ENCODE peak calls at places on chromosomes 16 and 17, in five cellular contexts. V is lower lobe of right lung, B is A549, W is foreskin keratinocyte, R is Panc1. Y is an unnamed sample.

GRCh38 chr17:61378658-61379456 is 20.8 kb upstream of the TBX2 start:
- DNase-seq in V (peak), B (no peak), W (no peak), R (no peak), Y (no peak)

GRCh38 chr17:1087381-1088241 is 90.7 kb downstream of the TIMM22 start:
- DNase-seq in V (peak), B (peak), W (no peak), R (no peak), Y (no peak)

GRCh38 chr16:29663020-29663828 is at the start of gene SPN:
- DNase-seq in V (peak), B (no peak), W (no peak), R (no peak), Y (no peak)

GRCh38 chr16:651844-652243 is 2.7 kb downstream of the WDR90 start:
- DNase-seq in V (no peak), B (no peak), W (no peak), R (no peak), Y (no peak)

GRCh38 chr16:69927056-69927757 is 23.9 kb upstream of the CLEC18A start:
- DNase-seq in V (no peak), B (no peak), W (no peak), R (no peak), Y (peak)

GRCh38 chr17:58289869-58290268 is 9.1 kb upstream of the MPO start:
- DNase-seq in V (no peak), B (no peak), W (peak), R (no peak), Y (no peak)

GRCh38 chr17:34980681-34981537 is 597 bp downstream of the LIG3 start:
- DNase-seq in V (peak), B (peak), W (peak), R (no peak), Y (no peak)

GRCh38 chr17:8436169-8436932 is 667 bp downstream of the NDEL1 start:
- DNase-seq in V (peak), B (peak), W (no peak), R (no peak), Y (peak)

GRCh38 chr16:67666032-67666537 is 465 bp downstream of the ENKD1 start:
- DNase-seq in V (peak), B (no peak), W (no peak), R (no peak), Y (no peak)

GRCh38 chr16:81004646-81005353 is 1.9 kb downstream of the CMC2 start:
- DNase-seq in V (no peak), B (peak), W (peak), R (no peak), Y (no peak)

GRCh38 chr16:23124315-23124714 is 24.9 kb downstream of the USP31 start:
- DNase-seq in V (no peak), B (peak), W (peak), R (no peak), Y (no peak)

GRCh38 chr16:82643936-82644630 is 17.3 kb downstream of the CDH13 start:
- DNase-seq in V (no peak), B (no peak), W (no peak), R (no peak), Y (no peak)

GRCh38 chr17:8332688-8333087 is 7.0 kb upstream of the ODF4 start:
- DNase-seq in V (no peak), B (no peak), W (no peak), R (no peak), Y (no peak)

GRCh38 chr17:81393684-81394376 is 1.4 kb upstream of the BAHCC1 start:
- DNase-seq in V (peak), B (peak), W (peak), R (peak), Y (peak)

GRCh38 chr16:86481607-86482006 is 28.7 kb upstream of the FOXF1 start:
- DNase-seq in V (no peak), B (no peak), W (no peak), R (no peak), Y (no peak)

GRCh38 chr17:51748749-51749604 is 409.5 kb downstream of the CA10 start:
- DNase-seq in V (no peak), B (no peak), W (no peak), R (no peak), Y (no peak)

GRCh38 chr17:58487589-58488427 is at the start of gene HSF5:
- DNase-seq in V (peak), B (no peak), W (no peak), R (no peak), Y (no peak)

GRCh38 chr16:86137359-86137758 is 238.4 kb downstream of the IRF8 start:
- DNase-seq in V (no peak), B (no peak), W (no peak), R (no peak), Y (no peak)

GRCh38 chr17:9465216-9465921 is 110.3 kb downstream of the STX8 start:
- DNase-seq in V (no peak), B (no peak), W (peak), R (no peak), Y (no peak)

GRCh38 chr16:88943131-88943664 is 33.8 kb downstream of the CBFA2T3 start:
- DNase-seq in V (no peak), B (no peak), W (no peak), R (no peak), Y (no peak)

GRCh38 chr16:66605177-66605999 is 884 bp downstream of the CMTM3 start:
- DNase-seq in V (peak), B (peak), W (no peak), R (no peak), Y (no peak)

GRCh38 chr17:32335647-32336046 is 6.3 kb downstream of the C17orf75 start:
- DNase-seq in V (no peak), B (no peak), W (peak), R (no peak), Y (no peak)

GRCh38 chr17:60934723-60935122 is 257.1 kb downstream of the BCAS3 start:
- DNase-seq in V (no peak), B (no peak), W (no peak), R (no peak), Y (no peak)

GRCh38 chr17:82235775-82236141 is 6.9 kb downstream of the SLC16A3 start:
- DNase-seq in V (no peak), B (no peak), W (no peak), R (no peak), Y (no peak)

GRCh38 chr17:42321555-42321954 is 33.3 kb downstream of the STAT5A start:
- DNase-seq in V (no peak), B (no peak), W (no peak), R (no peak), Y (no peak)

DNA sequence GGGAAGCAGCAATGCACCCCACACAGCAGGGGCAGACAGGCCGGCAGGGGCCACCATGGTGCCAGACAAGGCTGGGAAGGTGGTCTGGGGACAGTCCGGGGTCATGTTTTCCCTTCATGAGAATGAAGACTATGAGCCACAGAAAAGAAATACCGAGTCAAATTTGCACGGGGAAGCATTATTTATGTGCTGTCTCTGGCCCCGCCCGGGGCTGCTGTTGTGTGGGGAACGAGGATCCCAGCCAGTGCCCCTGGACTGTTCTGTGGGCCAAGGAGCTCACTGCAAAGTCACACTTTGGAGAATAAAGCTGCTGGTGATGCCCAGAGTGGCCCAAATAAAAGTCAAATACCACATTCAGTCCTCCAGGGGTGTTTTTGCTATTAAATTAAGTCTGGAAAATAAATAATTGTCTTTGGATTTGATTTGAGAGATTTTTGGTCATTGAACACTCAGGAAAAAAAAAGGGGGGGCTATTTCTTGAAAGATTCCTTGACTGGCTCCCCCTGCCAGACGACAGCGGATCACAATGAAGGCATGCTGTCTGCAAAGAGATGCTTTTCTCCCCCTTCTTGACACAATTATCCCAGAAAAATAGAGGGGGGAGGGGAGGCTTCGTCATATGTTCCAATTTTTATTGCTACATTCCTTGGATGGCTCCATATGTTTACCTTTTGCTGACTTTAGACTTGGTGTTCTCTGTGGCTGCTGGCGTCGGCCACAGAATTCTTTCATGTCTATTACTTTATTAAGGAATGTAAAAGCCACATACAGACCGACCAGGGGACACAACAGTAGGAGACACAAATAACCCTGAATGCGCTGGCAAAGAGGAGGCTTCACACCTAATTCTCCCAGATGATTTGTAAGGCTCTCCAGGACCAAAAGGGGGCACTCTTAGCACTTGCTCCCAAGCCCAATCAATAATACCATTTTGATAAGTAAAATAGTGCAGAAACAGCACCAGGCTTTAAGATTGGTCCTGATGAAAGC is 27.1 kb upstream of the ANKFN1 start:
- DNase-seq in V (no peak), B (no peak), W (no peak), R (no peak), Y (no peak)
- TF ChIP-seq CTCF in V (peak), B (peak), W (peak), R (peak), Y (peak)

DNA sequence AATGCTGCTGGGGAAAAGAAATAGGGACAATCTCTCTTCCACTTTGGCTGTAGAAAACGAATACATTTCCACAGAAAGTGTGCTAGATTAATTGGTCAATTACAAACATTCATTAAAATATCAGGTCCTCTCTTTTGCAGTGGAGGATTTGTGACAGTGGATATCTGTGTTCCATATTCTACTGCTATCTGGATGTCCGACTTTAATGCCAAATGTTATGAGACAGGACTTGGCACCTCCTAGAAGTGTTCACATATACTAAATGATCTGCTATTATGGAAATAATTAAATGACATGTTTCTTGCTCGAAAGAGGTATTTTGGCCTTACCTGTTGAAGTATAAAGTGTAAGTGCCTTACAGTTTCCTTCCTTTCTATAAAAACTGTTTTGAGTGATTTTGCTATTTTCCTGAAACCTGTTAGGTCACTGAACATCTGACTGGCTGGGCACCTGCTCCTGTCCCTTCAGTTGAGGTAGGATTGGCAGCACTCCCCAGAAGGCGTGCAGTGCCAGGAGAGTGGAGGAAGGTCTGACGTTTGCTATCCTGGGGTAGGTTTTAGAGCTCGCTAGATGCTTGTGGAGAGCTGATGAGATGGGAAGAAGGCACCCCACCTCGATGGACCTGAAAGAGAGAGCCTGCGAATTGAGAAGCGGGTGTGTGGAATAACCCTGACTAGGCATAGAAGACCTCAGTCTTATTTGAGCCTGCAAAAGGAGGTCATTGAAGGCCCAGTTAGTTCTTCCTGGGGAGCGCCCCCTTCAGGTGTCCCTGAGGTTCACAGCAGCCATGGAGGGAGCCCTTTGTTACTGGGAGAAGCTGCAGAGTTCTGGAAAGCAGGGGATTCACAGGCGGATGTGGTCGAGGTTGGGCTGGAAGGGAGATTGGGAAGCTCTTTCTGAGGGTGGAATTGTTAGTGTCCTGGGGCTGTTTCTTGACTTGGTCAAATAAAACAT is 159.4 kb upstream of the ZNF267 start:
- DNase-seq in V (no peak), B (no peak), W (no peak), R (no peak), Y (no peak)
- TF ChIP-seq CTCF in V (no peak), B (no peak), W (peak), R (peak), Y (peak)

DNA sequence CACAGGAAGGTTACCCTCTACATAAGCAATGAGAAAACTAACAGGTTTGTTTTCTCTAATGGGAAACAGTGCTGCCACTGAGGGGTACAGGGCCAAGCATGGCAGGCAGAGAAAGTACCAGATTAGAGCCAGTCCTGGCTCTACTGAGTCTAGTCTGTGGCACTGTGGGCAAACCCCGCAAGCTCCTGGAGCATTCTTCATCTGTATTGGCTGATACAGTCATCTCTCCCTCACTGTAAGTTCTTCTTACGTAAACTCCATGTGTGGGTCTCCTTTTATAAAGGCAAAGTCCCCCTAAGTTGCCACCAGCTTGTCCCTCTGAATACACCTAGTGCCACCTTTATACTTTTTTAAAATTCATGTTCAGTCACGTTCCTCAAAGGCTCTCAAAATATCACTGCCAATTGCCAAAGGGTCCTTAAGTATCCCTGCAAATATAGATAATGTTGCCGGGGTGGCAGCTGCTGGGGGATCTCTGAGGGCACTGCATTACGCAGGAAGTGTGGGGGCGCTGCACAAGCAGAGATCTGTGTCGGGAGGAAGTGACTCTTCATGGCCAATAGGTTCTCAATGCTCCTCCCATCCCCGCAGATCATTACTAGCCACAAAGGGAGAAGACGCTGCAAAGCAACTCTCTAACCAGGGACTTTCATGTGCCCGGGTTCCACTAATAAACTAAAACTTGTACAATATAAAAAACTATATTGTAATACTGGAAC is 18.8 kb downstream of the XPO6 start:
- DNase-seq in V (peak), B (no peak), W (no peak), R (no peak), Y (no peak)
- TF ChIP-seq CTCF in V (no peak), B (no peak), W (no peak), R (no peak), Y (no peak)

GRCh38 chr17:17433260-17433659 is 43.5 kb upstream of the MED9 start:
- DNase-seq in V (peak), B (no peak), W (no peak), R (no peak), Y (no peak)
- TF ChIP-seq CTCF in V (no peak), B (no peak), W (no peak), R (no peak), Y (no peak)

GRCh38 chr17:10845388-10845751 is 7.5 kb upstream of the PIRT start:
- DNase-seq in V (no peak), B (no peak), W (no peak), R (no peak), Y (no peak)
- TF ChIP-seq CTCF in V (no peak), B (no peak), W (no peak), R (peak), Y (peak)

DNA sequence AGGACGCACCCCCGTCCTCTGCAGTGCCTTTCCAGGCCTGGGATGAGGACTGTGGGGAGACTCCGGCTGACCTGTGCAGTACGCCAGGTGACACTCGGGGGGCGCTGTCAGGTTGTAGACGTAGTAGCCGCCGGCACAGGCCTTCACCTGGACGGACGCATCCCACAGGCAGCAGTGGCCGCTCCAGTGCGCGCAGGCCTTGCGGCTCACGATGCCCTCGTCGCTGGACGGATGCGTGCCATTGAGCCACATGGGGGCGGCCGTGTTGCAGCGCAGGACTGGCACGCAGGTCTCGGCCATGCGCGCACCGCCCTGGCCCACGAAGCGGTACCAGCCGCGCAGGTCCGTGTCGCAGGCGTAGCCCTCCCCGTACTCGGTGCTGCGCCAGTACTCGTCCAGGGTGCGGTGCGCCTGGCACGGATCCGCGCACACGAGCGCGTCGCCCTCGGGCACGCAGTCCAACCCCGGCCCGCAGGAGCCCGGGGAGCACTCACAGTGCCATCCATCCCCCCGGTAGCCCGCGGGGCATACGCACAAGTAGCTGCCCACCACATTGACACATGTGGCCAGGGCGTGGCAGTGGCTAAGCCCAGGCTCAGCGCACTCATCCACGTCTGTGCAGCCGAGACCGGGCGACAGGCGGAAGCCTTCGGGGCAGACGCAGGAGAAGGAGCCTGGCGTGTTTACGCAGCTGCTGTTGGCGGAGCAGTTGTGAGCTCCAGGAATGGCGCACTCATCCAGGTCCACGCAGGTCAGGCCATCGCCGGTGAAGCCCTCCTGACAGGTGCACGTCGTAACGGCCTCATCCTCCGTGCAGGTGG is 3.9 kb downstream of the UMOD start:
- DNase-seq in V (peak), B (no peak), W (no peak), R (no peak), Y (no peak)
- TF ChIP-seq CTCF in V (no peak), B (no peak), W (no peak), R (no peak), Y (no peak)

DNA sequence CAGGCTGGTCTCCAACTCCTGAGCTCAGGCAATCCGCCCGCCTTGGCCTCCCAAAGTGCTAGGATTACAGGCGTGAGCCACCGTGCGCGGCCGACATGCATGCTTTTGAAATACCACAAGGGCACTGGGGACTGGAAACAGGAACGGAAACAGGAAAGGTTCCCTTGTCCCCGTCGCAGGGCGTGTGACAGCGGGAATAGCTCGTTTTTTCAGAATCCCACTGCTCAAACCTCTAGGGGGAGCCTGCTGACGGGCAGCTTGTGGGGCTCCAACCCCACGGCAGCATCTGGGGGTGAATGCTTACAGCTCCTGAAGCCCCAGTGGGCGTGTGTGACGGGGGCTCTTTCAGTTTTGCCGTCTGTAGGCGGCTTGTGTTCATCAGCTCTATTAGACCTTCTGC is 18.8 kb upstream of the ASGR2 start:
- DNase-seq in V (peak), B (no peak), W (no peak), R (no peak), Y (no peak)
- TF ChIP-seq CTCF in V (peak), B (peak), W (peak), R (peak), Y (peak)